ENCODE peak calls at places on chromosomes 11 and 22, in five cellular contexts. V is cerebellum; A is activated CD4-positive, alpha-beta T cell treated with anti-CD3 and anti-CD28 coated beads, Interleukin-2, amount 50 U/mL, for 1 hour; W is GOT3; F is epithelial cell of esophagus. P is an unnamed sample.

GRCh38 chr22:50190182-50190951 is 4.7 kb downstream of the TRABD start:
- DNase-seq in V (no peak), A (peak), W (no peak), F (peak), P (no peak)

GRCh38 chr22:38655532-38656255 is 498 bp downstream of the FAM227A start:
- DNase-seq in V (peak), A (no peak), W (no peak), F (no peak), P (no peak)

GRCh38 chr11:102111787-102112653 is 1.8 kb downstream of the YAP1 start:
- DNase-seq in V (no peak), A (peak), W (no peak), F (peak), P (no peak)

GRCh38 chr22:38941488-38941987 is 15.9 kb upstream of the APOBEC3A start:
- DNase-seq in V (no peak), A (no peak), W (peak), F (no peak), P (no peak)

GRCh38 chr11:108803781-108804180 is 138.9 kb downstream of the DDX10 start:
- DNase-seq in V (no peak), A (no peak), W (no peak), F (no peak), P (no peak)

GRCh38 chr11:131136476-131136875 is 220.2 kb upstream of the SNX19 start:
- DNase-seq in V (no peak), A (no peak), W (no peak), F (peak), P (no peak)

GRCh38 chr11:26243426-26243825 is 88.5 kb upstream of the ANO3 start:
- DNase-seq in V (no peak), A (no peak), W (no peak), F (no peak), P (no peak)

GRCh38 chr22:37365950-37366349 is 61.3 kb downstream of the ELFN2 start:
- DNase-seq in V (no peak), A (no peak), W (no peak), F (no peak), P (no peak)

P was measured in cortex of kidney.